ENCODE peak calls at places on chromosomes 2 and 18, in seven cellular contexts. V is GM13976, U is nephron progenitor cell, A is astrocyte of the spinal cord, F is fibroblast of villous mesenchyme, J is fibroblast of mammary gland, Z is GM12865. I is an unnamed sample.

GRCh38 chr2:16105664-16106281 is 165.4 kb downstream of the MYCN start:
- DNase-seq in V (no peak), U (peak), A (no peak), F (no peak), J (no peak), Z (no peak), I (no peak)

GRCh38 chr2:107313316-107313715 is 427.3 kb upstream of the ST6GAL2 start:
- DNase-seq in V (no peak), U (no peak), A (no peak), F (no peak), J (no peak), Z (no peak), I (no peak)

GRCh38 chr2:32825291-32825712 is 121.5 kb upstream of the LTBP1 start:
- DNase-seq in V (no peak), U (no peak), A (peak), F (peak), J (peak), Z (no peak), I (no peak)

GRCh38 chr18:11529081-11529480 is 80.3 kb upstream of the SLC35G4 start:
- DNase-seq in V (no peak), U (no peak), A (no peak), F (no peak), J (no peak), Z (no peak), I (no peak)

GRCh38 chr2:46076251-46076650 is 221.0 kb upstream of the EPAS1 start:
- DNase-seq in V (no peak), U (no peak), A (peak), F (peak), J (peak), Z (no peak), I (no peak)

GRCh38 chr18:79397830-79398761 is 2.4 kb downstream of the NFATC1 start:
- DNase-seq in V (no peak), U (no peak), A (no peak), F (no peak), J (no peak), Z (no peak), I (no peak)

GRCh38 chr2:159963700-159964099 is 98.7 kb downstream of the PLA2R1 start:
- DNase-seq in V (no peak), U (no peak), A (no peak), F (no peak), J (no peak), Z (peak), I (peak)

GRCh38 chr2:15142069-15142689 is 419.0 kb downstream of the NBAS start:
- DNase-seq in V (peak), U (no peak), A (no peak), F (no peak), J (no peak), Z (peak), I (peak)

GRCh38 chr2:10303634-10304378 is 1.1 kb downstream of the HPCAL1 start:
- DNase-seq in V (peak), U (peak), A (peak), F (peak), J (peak), Z (peak), I (peak)

GRCh38 chr2:95269036-95269680 is 5.1 kb upstream of the PROM2 start:
- DNase-seq in V (no peak), U (no peak), A (no peak), F (no peak), J (no peak), Z (no peak), I (no peak)

GRCh38 chr2:108958002-108958401 is 31.0 kb downstream of the EDAR start:
- DNase-seq in V (no peak), U (no peak), A (no peak), F (no peak), J (no peak), Z (no peak), I (no peak)

GRCh38 chr2:96760986-96761832 is 507 bp downstream of the CNNM4 start:
- DNase-seq in V (no peak), U (no peak), A (peak), F (peak), J (peak), Z (no peak), I (no peak)

GRCh38 chr2:121530210-121530562 is 494 bp upstream of the RNU4ATAC start:
- DNase-seq in V (peak), U (peak), A (peak), F (peak), J (peak), Z (peak), I (peak)

GRCh38 chr2:21194147-21194546 is 70.4 kb downstream of the TDRD15 start:
- DNase-seq in V (no peak), U (no peak), A (no peak), F (no peak), J (no peak), Z (no peak), I (no peak)

GRCh38 chr2:235666240-235666781 is 172.5 kb downstream of the AGAP1 start:
- DNase-seq in V (no peak), U (peak), A (peak), F (peak), J (peak), Z (peak), I (no peak)

GRCh38 chr2:20578895-20579825 is 71.7 kb downstream of the HS1BP3 start:
- DNase-seq in V (peak), U (no peak), A (peak), F (peak), J (peak), Z (peak), I (peak)

GRCh38 chr2:226114436-226114835 is 685.2 kb downstream of the IRS1 start:
- DNase-seq in V (no peak), U (no peak), A (peak), F (no peak), J (peak), Z (no peak), I (no peak)

GRCh38 chr18:37321578-37322496 is 243.8 kb downstream of the CELF4 start:
- DNase-seq in V (no peak), U (peak), A (no peak), F (no peak), J (no peak), Z (no peak), I (no peak)

GRCh38 chr2:60366178-60366577 is 187.3 kb downstream of the BCL11A start:
- DNase-seq in V (no peak), U (no peak), A (no peak), F (no peak), J (no peak), Z (peak), I (no peak)

GRCh38 chr18:35582899-35583558 is 1.5 kb downstream of the GALNT1 start:
- DNase-seq in V (no peak), U (peak), A (peak), F (peak), J (peak), Z (peak), I (no peak)

GRCh38 chr2:217138284-217138683 is 278.4 kb upstream of the TNP1 start:
- DNase-seq in V (no peak), U (no peak), A (no peak), F (no peak), J (no peak), Z (no peak), I (no peak)

GRCh38 chr2:217147751-217148318 is 288.0 kb upstream of the TNP1 start:
- DNase-seq in V (no peak), U (no peak), A (no peak), F (peak), J (no peak), Z (no peak), I (no peak)

GRCh38 chr2:217142649-217143266 is 282.9 kb upstream of the TNP1 start:
- DNase-seq in V (no peak), U (peak), A (peak), F (no peak), J (peak), Z (peak), I (no peak)
- TF ChIP-seq CTCF in V (peak), U (peak), A (peak), F (peak), J (peak), Z (peak), I (peak)

DNA sequence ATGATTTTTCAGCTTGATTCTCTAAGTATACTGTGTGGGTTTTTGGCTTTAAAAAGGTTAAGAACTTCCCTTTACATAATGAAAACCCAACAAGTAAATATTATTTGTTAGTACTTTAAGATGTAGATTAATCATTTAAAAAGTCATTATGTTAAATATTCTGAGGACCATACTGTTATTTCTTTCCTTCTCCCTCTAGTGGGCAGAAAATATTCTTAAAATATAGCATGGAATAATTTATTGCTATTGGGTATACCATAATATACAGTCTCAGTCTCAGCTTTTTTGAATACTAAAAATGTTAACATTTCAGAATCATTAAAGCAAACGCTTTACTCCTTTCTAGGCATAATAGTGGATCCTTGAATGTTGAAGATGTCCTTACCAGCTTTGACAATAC is 28.1 kb downstream of the CAMKMT start:
- DNase-seq in V (no peak), U (no peak), A (no peak), F (no peak), J (no peak), Z (no peak), I (no peak)
- TF ChIP-seq CTCF in V (no peak), U (no peak), A (peak), F (peak), J (peak), Z (no peak), I (no peak)

GRCh38 chr18:56870982-56871381 is 219.8 kb downstream of the WDR7 start:
- DNase-seq in V (no peak), U (no peak), A (no peak), F (no peak), J (no peak), Z (no peak), I (no peak)

GRCh38 chr18:56872140-56872539 is 221.0 kb downstream of the WDR7 start:
- DNase-seq in V (no peak), U (no peak), A (no peak), F (no peak), J (no peak), Z (no peak), I (no peak)

GRCh38 chr18:56873441-56874140 is 222.4 kb downstream of the WDR7 start:
- DNase-seq in V (no peak), U (peak), A (no peak), F (no peak), J (no peak), Z (no peak), I (no peak)

DNA sequence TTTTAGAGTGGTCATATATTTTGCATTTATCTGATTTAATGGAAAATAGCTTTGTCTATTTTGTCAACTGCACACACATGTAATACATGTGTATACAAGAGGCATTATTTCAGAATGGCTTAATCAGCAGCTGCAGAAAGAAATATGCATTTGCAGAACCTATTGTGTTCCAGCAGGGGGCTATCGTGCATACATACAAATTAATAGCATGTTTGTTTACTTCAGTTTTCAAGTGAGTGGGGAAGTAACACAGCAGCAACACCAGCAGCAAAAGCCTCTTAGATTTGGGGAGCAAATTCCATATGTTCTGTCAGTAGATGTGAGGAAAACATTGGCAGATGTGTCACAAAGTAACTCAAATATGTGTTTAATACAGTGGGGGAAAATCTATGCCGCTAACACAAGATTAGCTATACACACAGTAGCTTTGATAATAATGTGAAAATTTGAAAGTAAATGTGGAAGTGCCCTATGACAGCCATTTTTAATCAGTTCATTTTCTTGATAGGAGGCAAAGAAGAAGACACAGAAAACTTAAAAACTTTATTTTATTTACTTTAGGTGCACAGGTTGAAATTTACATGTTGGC is 218.1 kb downstream of the WDR7 start:
- DNase-seq in V (peak), U (peak), A (peak), F (peak), J (peak), Z (peak), I (peak)
- TF ChIP-seq CTCF in V (peak), U (peak), A (peak), F (peak), J (peak), Z (peak), I (peak)

DNA sequence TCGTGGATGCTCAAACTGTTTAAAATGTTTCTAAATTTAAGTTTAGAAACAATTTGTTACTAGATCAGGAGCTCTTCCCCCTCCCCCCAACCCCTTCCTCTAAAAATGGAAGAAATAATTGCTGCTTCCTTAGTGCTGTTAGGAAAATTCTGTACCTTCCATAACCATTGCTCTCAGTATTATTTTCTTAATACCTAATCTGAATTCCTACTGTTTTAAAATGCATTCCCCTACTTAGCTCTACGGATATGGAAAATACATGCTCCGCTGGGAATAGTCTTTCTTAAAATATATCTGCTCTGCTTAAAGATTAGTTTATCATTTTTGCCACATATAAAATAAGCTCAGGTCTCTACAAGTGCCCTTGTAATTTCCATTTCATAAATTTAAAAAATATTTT is 215.2 kb downstream of the TGIF1 start:
- DNase-seq in V (no peak), U (no peak), A (no peak), F (no peak), J (no peak), Z (no peak), I (no peak)
- TF ChIP-seq CTCF in V (no peak), U (no peak), A (no peak), F (no peak), J (no peak), Z (no peak), I (no peak)

GRCh38 chr18:47758000-47758399 is 172.5 kb downstream of the SMAD2 start:
- DNase-seq in V (no peak), U (no peak), A (no peak), F (no peak), J (peak), Z (no peak), I (no peak)
- TF ChIP-seq CTCF in V (no peak), U (peak), A (peak), F (peak), J (peak), Z (peak), I (no peak)

GRCh38 chr2:71700880-71701397 is 247.6 kb downstream of the DYSF start:
- DNase-seq in V (no peak), U (no peak), A (no peak), F (no peak), J (peak), Z (no peak), I (no peak)
- TF ChIP-seq CTCF in V (no peak), U (no peak), A (no peak), F (no peak), J (no peak), Z (no peak), I (no peak)

DNA sequence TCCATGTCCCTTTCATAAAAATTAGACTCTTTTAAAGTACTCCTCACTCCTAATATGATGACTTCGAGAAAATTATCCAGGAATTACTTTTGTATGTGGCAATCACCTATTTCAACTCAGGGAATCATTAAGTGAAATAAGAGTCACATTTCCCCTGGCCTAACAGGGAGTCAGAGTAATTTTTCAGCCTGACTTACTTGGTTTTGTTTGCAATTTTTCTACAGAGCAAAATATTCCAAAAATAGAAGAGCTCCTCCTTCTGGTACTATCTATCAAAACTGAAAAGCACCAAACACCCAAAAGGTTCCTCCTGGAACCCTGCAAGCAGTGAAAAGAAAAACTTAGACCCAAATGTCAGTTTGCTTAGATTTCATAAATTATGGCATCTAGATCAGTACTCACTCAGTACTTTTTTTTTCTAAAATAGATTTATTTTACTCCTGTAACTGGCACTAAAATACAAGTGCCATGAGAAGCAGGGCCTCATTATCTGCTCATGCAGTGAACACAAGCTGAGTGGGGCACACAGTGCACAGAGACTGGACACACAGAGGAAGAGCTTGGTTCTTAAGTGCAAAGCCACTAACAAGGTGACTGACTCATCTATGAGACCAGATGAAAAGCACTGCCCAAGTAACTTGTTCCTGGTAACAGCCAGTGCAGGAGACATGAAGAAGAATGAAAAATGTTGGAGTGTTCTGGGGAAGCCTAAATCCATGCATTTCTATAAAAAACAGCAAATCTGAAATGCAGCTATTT is 28.7 kb downstream of the ACAA2 start:
- DNase-seq in V (no peak), U (no peak), A (peak), F (peak), J (peak), Z (no peak), I (no peak)
- TF ChIP-seq CTCF in V (no peak), U (no peak), A (peak), F (peak), J (peak), Z (no peak), I (no peak)

DNA sequence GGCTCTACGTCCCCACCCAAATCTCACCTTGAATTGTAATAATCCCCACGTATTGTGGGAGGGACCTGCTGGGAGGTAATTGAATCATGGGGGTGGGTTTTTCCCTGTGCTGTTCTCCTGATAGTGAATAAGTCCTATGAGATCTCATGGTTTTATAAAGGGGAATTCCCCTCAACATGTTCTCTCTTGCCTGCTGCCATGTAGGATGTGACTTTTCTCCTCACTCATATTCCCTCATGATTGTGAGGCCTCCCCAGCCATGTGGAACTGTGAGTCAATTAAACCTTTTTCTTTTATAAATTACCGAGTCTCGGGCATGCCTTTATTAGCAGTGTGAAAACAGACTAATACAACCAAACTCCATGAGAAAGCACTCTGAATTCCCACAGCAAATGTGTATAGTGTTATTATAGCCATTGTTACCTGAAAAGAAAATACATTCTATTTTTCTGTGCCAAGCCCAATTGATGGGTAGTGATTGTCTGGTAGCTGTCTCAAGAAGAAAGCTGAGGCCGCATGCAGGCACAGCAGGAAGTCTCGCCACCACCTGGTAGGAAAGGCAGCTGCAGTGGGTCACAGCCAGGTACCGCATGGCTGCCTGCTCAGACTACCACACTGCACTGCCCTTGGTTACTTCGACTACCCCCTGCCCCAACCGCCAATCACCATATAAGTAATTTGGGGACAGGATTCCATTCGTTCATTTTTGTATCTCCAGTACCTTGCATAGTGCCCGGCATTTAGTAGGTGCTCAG is 10.3 kb upstream of the ZBTB7C start:
- DNase-seq in V (no peak), U (no peak), A (no peak), F (no peak), J (no peak), Z (no peak), I (no peak)
- TF ChIP-seq CTCF in V (no peak), U (no peak), A (no peak), F (no peak), J (no peak), Z (no peak), I (no peak)